ENCODE peak calls at places on chromosomes 3 and 15, in seven cellular contexts. U is colonic mucosa, M is ovary, S is breast epithelium, Z is A549, E is GM23338, Q is uterus. B is an unnamed sample.

GRCh38 chr3:146928421-146929059 is 323.4 kb upstream of the PLSCR5 start:
- DNase-seq in E (peak; percentile 26), S (no peak), U (no peak), Q (no peak), M (no peak), Z (no peak), B (no peak)

GRCh38 chr3:146498002-146498736 is 28.8 kb upstream of the PLSCR2 start:
- DNase-seq in M (no peak), U (no peak), Q (no peak), S (no peak), Z (no peak), E (no peak), B (no peak)

GRCh38 chr3:138455801-138456716 is 21.6 kb downstream of the ESYT3 start:
- DNase-seq in E (no peak), Z (no peak), U (no peak), Q (peak; percentile 6), S (peak; percentile 28), M (no peak), B (no peak)

GRCh38 chr15:22253676-22254408 is 173.5 kb downstream of the OR4M2 start:
- DNase-seq in E (no peak), M (no peak), Z (no peak), U (no peak), Q (no peak), S (no peak), B (no peak)

GRCh38 chr3:18575573-18575972 is 150.4 kb upstream of the SATB1 start:
- DNase-seq in Q (no peak), U (no peak), Z (no peak), S (no peak), E (no peak), M (no peak), B (no peak)

GRCh38 chr3:64291345-64291744 is 66.1 kb upstream of the PRICKLE2 start:
- DNase-seq in M (no peak), U (peak; percentile 24), Z (peak; percentile 47), Q (peak; percentile 45), S (no peak), E (no peak), B (no peak)

GRCh38 chr3:150020527-150020926 is 49.8 kb upstream of the PFN2 start:
- DNase-seq in E (no peak), Q (no peak), U (no peak), Z (no peak), M (no peak), S (no peak), B (no peak)

GRCh38 chr3:56838441-56838840 is 36.7 kb upstream of the ARHGEF3 start:
- DNase-seq in Q (no peak), M (no peak), E (no peak), U (no peak), S (no peak), Z (no peak), B (no peak)

GRCh38 chr15:56675930-56676329 is 57.4 kb downstream of the ZNF280D start:
- DNase-seq in Z (no peak), U (no peak), Q (no peak), E (no peak), S (no peak), M (no peak), B (no peak)

GRCh38 chr3:139095803-139096466 is 51.2 kb upstream of the PRR23C start:
- DNase-seq in S (no peak), Q (no peak), Z (no peak), M (no peak), E (no peak), U (no peak), B (no peak)

GRCh38 chr3:195546130-195546560 is 3.0 kb upstream of the PPP1R2 start:
- DNase-seq in Q (peak; percentile 80), Z (peak; percentile 60), M (peak; percentile 59), S (no peak), U (no peak), E (no peak), B (no peak)

GRCh38 chr3:64304996-64305395 is 79.7 kb upstream of the PRICKLE2 start:
- DNase-seq in Z (no peak), Q (no peak), M (no peak), E (no peak), U (no peak), S (no peak), B (no peak)

GRCh38 chr3:126194713-126195305 is 14.4 kb upstream of the ALDH1L1 start:
- DNase-seq in Q (no peak), E (peak; percentile 73), Z (peak; percentile 21), S (no peak), M (no peak), U (no peak), B (no peak)

GRCh38 chr15:66786708-66787471 is 84.9 kb downstream of the SMAD6 start:
- DNase-seq in Z (no peak), U (no peak), Q (peak; percentile 7), M (no peak), S (no peak), E (no peak), B (no peak)

GRCh38 chr3:194296448-194296831 is 54.7 kb downstream of the CPN2 start:
- DNase-seq in E (peak; percentile 92), M (peak; percentile 49), U (no peak), S (no peak), Q (no peak), Z (peak; percentile 66), B (peak; percentile 83)

GRCh38 chr3:188151438-188151837 is 2.5 kb upstream of the LPP start:
- DNase-seq in E (no peak), Q (no peak), M (no peak), U (no peak), Z (no peak), S (no peak), B (no peak)

GRCh38 chr3:54443572-54444161 is 321.3 kb downstream of the CACNA2D3 start:
- DNase-seq in S (no peak), M (no peak), Z (peak; percentile 9), U (no peak), E (no peak), Q (peak; percentile 28), B (no peak)

GRCh38 chr3:69294014-69294771 is 91.7 kb downstream of the FRMD4B start:
- DNase-seq in U (no peak), Q (peak; percentile 37), Z (peak; percentile 2), M (peak; percentile 17), S (no peak), E (no peak), B (no peak)

GRCh38 chr3:143736651-143737050 is 111.6 kb downstream of the SLC9A9 start:
- DNase-seq in Q (no peak), S (no peak), M (no peak), U (no peak), E (no peak), Z (no peak), B (no peak)

GRCh38 chr3:125165189-125165947 is 47.2 kb downstream of the SLC12A8 start:
- DNase-seq in M (no peak), S (no peak), E (peak; percentile 69), Z (peak; percentile 13), U (no peak), Q (no peak), B (no peak)
- TF ChIP-seq CTCF in M (no peak), S (peak; percentile 6), E (peak; percentile 53), Z (no peak), U (peak; percentile 41), Q (peak; percentile 65), B (peak; percentile 23)

DNA sequence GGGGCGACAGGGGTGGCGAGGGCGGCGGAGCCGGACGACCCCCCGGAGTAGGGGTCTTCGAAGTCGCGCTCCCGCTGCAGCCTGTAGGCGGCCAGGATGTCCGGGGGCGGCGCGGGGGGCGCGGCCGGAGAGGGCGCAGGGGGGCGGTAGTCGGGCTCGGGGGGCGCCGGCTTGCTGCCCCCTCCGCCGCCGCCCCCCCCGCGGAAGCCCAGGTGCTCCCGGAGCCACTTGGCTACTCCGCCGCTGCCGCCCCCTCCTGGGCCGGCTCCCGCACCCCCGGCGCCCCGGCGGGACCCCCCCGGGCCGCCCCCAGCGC is 230 bp downstream of the SHF start:
- DNase-seq in M (no peak), Z (no peak), E (no peak), Q (no peak), S (no peak), U (no peak), B (no peak)
- H3K4me1 ChIP-seq in M (peaks cover 6% of the 10 kb centered on the region), Z (peaks cover 8% of the 10 kb centered on the region), E (peaks cover 35% of the 10 kb centered on the region), Q (no peaks in the 10 kb centered on the region), S (peaks cover 5% of the 10 kb centered on the region), U (no peaks in the 10 kb centered on the region), B (peaks cover 3% of the 10 kb centered on the region)

GRCh38 chr3:151835751-151836550 is 22.0 kb downstream of the AADAC start:
- DNase-seq in S (no peak), Z (peak; percentile 41), Q (no peak), M (no peak), E (peak; percentile 13), U (no peak), B (no peak)

GRCh38 chr3:151837057-151837456 is 23.1 kb downstream of the AADAC start:
- DNase-seq in Z (peak; percentile 97), Q (no peak), M (no peak), E (peak; percentile 49), U (no peak), S (no peak), B (peak; percentile 24)

GRCh38 chr3:151841801-151842200 is 27.9 kb downstream of the AADAC start:
- DNase-seq in M (no peak), S (no peak), Z (no peak), U (no peak), Q (no peak), E (no peak), B (no peak)

GRCh38 chr3:151838574-151839312 is 24.8 kb downstream of the AADAC start:
- DNase-seq in M (peak; percentile 36), Z (peak; percentile 89), E (peak; percentile 91), Q (peak; percentile 60), U (peak; percentile 62), S (no peak), B (peak; percentile 57)

DNA sequence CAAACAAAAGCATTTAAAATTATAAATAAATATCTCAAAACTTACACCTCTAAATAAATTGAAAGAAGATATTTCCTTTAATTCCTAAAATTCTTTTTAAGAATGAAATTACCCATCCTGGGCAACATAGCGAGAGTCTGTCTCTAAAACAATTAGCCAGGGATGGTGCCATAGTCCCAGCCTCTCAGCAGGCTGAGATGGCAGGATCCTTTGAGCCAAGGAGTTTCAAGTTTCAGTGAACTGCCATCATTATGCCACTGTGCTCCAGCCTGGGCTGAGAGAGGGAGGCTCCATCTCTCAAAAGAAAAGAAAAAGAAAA is 25.4 kb downstream of the AADAC start:
- DNase-seq in U (no peak), Z (no peak), Q (no peak), E (no peak), S (no peak), M (no peak), B (no peak)
- TF ChIP-seq CTCF in U (peak; percentile 2), Z (no peak), Q (no peak), E (no peak), S (no peak), M (no peak), B (no peak)

GRCh38 chr3:155112661-155113389 is 32.7 kb downstream of the MME start:
- DNase-seq in E (no peak), U (no peak), Q (no peak), M (no peak), S (no peak), Z (no peak), B (no peak)
- H3K4me1 ChIP-seq in E (no peaks in the 10 kb centered on the region), U (no peaks in the 10 kb centered on the region), Q (no peaks in the 10 kb centered on the region), M (no peaks in the 10 kb centered on the region), S (no peaks in the 10 kb centered on the region), Z (no peaks in the 10 kb centered on the region), B (no peaks in the 10 kb centered on the region)

GRCh38 chr3:178915365-178915764 is 156.2 kb downstream of the ZMAT3 start:
- DNase-seq in M (no peak), U (no peak), E (peak; percentile 41), S (no peak), Z (no peak), Q (no peak), B (no peak)
- TF ChIP-seq CTCF in M (no peak), U (no peak), E (peak; percentile 45), S (no peak), Z (no peak), Q (no peak), B (no peak)

B was measured in pancreas.